ENCODE peak calls at places on chromosome X, in six cellular contexts. One of them, this sample, is unnamed.
A peak's percentile ranks its signal among the peaks of the same experiment; 100 is the strongest.

GRCh38 chrX:109839694-109840358 is 106.8 kb upstream of the ACSL4 start:
- DNase-seq in endothelial cell of umbilical vein: no peak
- DNase-seq in A549: peak; percentile 16
- DNase-seq in GM12878: no peak
- DNase-seq in K562: peak; percentile 54
- DNase-seq in HepG2: no peak
- DNase-seq in this sample: peak; percentile 86

GRCh38 chrX:134177527-134177926 is 59.5 kb upstream of the CCDC160 start:
- DNase-seq in endothelial cell of umbilical vein: no peak
- DNase-seq in A549: no peak
- DNase-seq in GM12878: no peak
- DNase-seq in K562: no peak
- DNase-seq in HepG2: no peak
- DNase-seq in this sample: no peak

GRCh38 chrX:76931518-76931917 is 504.0 kb downstream of the MAGEE1 start:
- DNase-seq in endothelial cell of umbilical vein: no peak
- DNase-seq in A549: no peak
- DNase-seq in GM12878: no peak
- DNase-seq in K562: no peak
- DNase-seq in HepG2: no peak
- DNase-seq in this sample: no peak

GRCh38 chrX:33161829-33162228 is 49.5 kb downstream of the DMD start:
- DNase-seq in endothelial cell of umbilical vein: no peak
- DNase-seq in A549: no peak
- DNase-seq in GM12878: no peak
- DNase-seq in K562: no peak
- DNase-seq in HepG2: no peak
- DNase-seq in this sample: no peak

GRCh38 chrX:125298871-125299270 is 20.8 kb upstream of the TEX13C start:
- DNase-seq in endothelial cell of umbilical vein: no peak
- DNase-seq in A549: no peak
- DNase-seq in GM12878: no peak
- DNase-seq in K562: no peak
- DNase-seq in HepG2: no peak
- DNase-seq in this sample: no peak

GRCh38 chrX:130351567-130351966 is 11.8 kb downstream of the SLC25A14 start:
- DNase-seq in endothelial cell of umbilical vein: no peak
- DNase-seq in A549: no peak
- DNase-seq in GM12878: no peak
- DNase-seq in K562: peak; percentile 8
- DNase-seq in HepG2: no peak
- DNase-seq in this sample: no peak

GRCh38 chrX:40189621-40190020 is 91.9 kb upstream of the BCOR start:
- DNase-seq in endothelial cell of umbilical vein: no peak
- DNase-seq in A549: no peak
- DNase-seq in GM12878: no peak
- DNase-seq in K562: no peak
- DNase-seq in HepG2: no peak
- DNase-seq in this sample: no peak

GRCh38 chrX:149060921-149061320 is 444.2 kb downstream of the IDS start:
- DNase-seq in endothelial cell of umbilical vein: no peak
- DNase-seq in A549: no peak
- DNase-seq in GM12878: no peak
- DNase-seq in K562: no peak
- DNase-seq in HepG2: no peak
- DNase-seq in this sample: no peak

GRCh38 chrX:74606799-74607198 is 7.6 kb downstream of the RLIM start:
- DNase-seq in endothelial cell of umbilical vein: no peak
- DNase-seq in A549: no peak
- DNase-seq in GM12878: no peak
- DNase-seq in K562: no peak
- DNase-seq in HepG2: no peak
- DNase-seq in this sample: no peak

GRCh38 chrX:16191605-16192004 is 24.3 kb downstream of the MAGEB17 start:
- DNase-seq in endothelial cell of umbilical vein: no peak
- DNase-seq in A549: no peak
- DNase-seq in GM12878: no peak
- DNase-seq in K562: no peak
- DNase-seq in HepG2: no peak
- DNase-seq in this sample: no peak

GRCh38 chrX:16199343-16199742 is 32.1 kb downstream of the MAGEB17 start:
- DNase-seq in endothelial cell of umbilical vein: no peak
- DNase-seq in A549: no peak
- DNase-seq in GM12878: no peak
- DNase-seq in K562: no peak
- DNase-seq in HepG2: no peak
- DNase-seq in this sample: no peak

DNA sequence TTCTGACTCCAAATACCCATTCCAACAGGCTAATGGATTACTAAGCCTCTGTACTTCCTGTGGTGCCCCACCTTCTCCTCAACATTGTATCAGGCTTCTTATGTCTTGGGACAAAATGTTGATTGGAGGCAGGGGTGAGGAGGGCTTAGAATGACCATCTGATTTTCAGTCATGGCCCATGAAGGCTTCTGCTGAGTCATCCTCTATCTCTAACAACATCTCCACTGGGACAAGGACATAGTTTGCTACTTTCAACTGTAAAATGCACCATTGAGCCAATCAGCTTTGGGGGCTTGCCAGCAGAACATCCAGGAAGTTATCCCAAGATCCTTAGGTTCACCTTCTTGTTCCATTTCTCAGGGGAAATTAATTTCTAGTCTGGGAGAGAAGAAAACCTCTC is 29.5 kb downstream of the MAGEB17 start:
- DNase-seq in endothelial cell of umbilical vein: no peak
- DNase-seq in A549: no peak
- DNase-seq in GM12878: no peak
- DNase-seq in K562: no peak
- DNase-seq in HepG2: no peak
- DNase-seq in this sample: no peak
- TF ChIP-seq MYC in endothelial cell of umbilical vein: no peak
- TF ChIP-seq MYC in A549: no peak
- TF ChIP-seq MYC in GM12878: no peak
- TF ChIP-seq MYC in K562: no peak
- TF ChIP-seq MYC in HepG2: no peak
- TF ChIP-seq MYC in this sample: no peak

DNA sequence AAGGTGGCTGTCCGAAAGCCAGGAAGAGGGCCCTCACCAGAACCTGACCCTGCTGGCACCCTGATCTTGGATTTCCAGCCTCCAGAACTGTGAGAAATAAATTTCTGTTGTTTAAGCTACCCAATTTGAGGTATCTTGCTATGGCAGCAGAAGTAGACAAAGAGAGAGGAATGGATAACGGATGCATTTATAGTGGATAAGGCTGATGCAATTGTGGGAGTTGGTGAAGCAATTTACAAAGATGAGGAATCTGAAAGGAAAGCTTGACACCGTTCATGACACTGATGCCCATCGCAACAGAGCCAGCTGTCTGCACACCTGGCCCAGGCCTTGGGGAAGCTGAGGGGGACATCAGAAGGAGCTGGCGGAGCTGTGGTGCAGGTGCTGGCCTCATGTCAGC is 35.7 kb upstream of the MSL3 start:
- DNase-seq in endothelial cell of umbilical vein: no peak
- DNase-seq in A549: no peak
- DNase-seq in GM12878: no peak
- DNase-seq in K562: no peak
- DNase-seq in HepG2: no peak
- DNase-seq in this sample: no peak
- H3K4me3 ChIP-seq in endothelial cell of umbilical vein: no peak overlapping the region
- H3K4me3 ChIP-seq in A549: no peak overlapping the region
- H3K4me3 ChIP-seq in GM12878: no peak overlapping the region
- H3K4me3 ChIP-seq in K562: no peak overlapping the region
- H3K4me3 ChIP-seq in HepG2: no peak overlapping the region
- H3K4me3 ChIP-seq in this sample: no peak overlapping the region

DNA sequence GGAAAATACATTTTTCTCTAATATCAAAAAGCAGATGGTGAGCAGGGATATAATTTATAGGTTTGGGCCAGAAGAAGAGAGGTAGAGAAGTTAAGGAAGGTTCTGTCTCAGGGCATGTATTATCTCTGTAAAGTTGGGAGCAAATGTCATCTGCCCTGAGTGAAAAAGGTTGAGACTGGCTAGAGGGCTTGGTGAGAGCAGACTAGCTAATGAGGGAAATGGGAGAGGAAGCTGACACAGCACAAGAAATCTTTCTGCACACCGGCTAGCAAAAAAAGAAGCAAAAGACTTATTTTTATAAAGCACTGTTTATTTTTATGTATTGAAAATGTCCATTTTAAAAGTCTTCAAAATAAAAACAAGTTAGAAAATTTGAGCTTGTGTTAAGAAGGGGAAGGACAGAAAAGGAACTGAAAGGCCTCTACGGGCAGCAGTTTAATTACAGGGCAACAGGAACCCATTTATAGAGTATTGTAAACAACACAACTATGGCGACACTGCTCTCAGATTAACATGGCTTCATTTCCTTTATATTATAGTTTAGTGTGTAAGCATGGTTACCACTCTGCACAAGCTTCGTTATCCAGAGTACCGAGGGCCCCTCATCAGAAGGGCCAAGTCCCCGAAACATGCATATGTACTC is 17.4 kb downstream of the CD40LG start:
- DNase-seq in endothelial cell of umbilical vein: no peak
- DNase-seq in A549: no peak
- DNase-seq in GM12878: no peak
- DNase-seq in K562: no peak
- DNase-seq in HepG2: no peak
- DNase-seq in this sample: no peak
- TF ChIP-seq POLR2A in endothelial cell of umbilical vein: no peak
- TF ChIP-seq POLR2A in A549: no peak
- TF ChIP-seq POLR2A in GM12878: no peak
- TF ChIP-seq POLR2A in K562: no peak
- TF ChIP-seq POLR2A in HepG2: no peak
- TF ChIP-seq POLR2A in this sample: no peak

DNA sequence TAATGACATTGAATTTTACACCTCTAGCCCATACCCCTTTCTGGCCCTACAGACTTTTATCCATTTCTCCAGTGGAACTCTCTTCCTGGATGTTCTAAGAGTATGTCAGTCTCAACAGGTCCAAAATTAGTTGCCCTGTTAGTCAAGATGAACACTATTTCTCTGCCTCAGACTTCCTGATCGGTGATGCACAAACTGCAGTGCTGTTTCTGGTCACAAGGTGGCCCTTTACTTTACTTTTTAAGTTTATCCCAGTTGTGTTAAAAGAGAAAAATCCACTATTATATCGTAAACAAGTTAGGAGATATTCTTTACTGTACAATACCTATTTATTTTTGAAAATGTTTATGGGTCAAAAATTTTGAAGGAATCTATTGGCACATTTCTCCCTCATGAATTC is 13.1 kb downstream of the TCEAL7 start:
- DNase-seq in endothelial cell of umbilical vein: peak; percentile 64
- DNase-seq in A549: peak; percentile 41
- DNase-seq in GM12878: no peak
- DNase-seq in K562: peak; percentile 16
- DNase-seq in HepG2: no peak
- DNase-seq in this sample: peak; percentile 24
- TF ChIP-seq MYC in endothelial cell of umbilical vein: no peak
- TF ChIP-seq MYC in A549: no peak
- TF ChIP-seq MYC in GM12878: no peak
- TF ChIP-seq MYC in K562: no peak
- TF ChIP-seq MYC in HepG2: no peak
- TF ChIP-seq MYC in this sample: no peak

GRCh38 chrX:26557691-26558321 is 341.8 kb downstream of the MAGEB5 start:
- DNase-seq in endothelial cell of umbilical vein: no peak
- DNase-seq in A549: no peak
- DNase-seq in GM12878: no peak
- DNase-seq in K562: no peak
- DNase-seq in HepG2: no peak
- DNase-seq in this sample: no peak
- H3K4me3 ChIP-seq in endothelial cell of umbilical vein: no peak overlapping the region
- H3K4me3 ChIP-seq in A549: no peak overlapping the region
- H3K4me3 ChIP-seq in GM12878: no peak overlapping the region
- H3K4me3 ChIP-seq in K562: no peak overlapping the region
- H3K4me3 ChIP-seq in HepG2: no peak overlapping the region
- H3K4me3 ChIP-seq in this sample: no peak overlapping the region

GRCh38 chrX:85004255-85004654 is 578 bp downstream of the APOOL start:
- DNase-seq in endothelial cell of umbilical vein: no peak
- DNase-seq in A549: peak; percentile 13
- DNase-seq in GM12878: no peak
- DNase-seq in K562: no peak
- DNase-seq in HepG2: no peak
- DNase-seq in this sample: peak; percentile 7

GRCh38 chrX:85001344-85001743 is 2.3 kb upstream of the APOOL start:
- DNase-seq in endothelial cell of umbilical vein: no peak
- DNase-seq in A549: no peak
- DNase-seq in GM12878: no peak
- DNase-seq in K562: no peak
- DNase-seq in HepG2: no peak
- DNase-seq in this sample: no peak

DNA sequence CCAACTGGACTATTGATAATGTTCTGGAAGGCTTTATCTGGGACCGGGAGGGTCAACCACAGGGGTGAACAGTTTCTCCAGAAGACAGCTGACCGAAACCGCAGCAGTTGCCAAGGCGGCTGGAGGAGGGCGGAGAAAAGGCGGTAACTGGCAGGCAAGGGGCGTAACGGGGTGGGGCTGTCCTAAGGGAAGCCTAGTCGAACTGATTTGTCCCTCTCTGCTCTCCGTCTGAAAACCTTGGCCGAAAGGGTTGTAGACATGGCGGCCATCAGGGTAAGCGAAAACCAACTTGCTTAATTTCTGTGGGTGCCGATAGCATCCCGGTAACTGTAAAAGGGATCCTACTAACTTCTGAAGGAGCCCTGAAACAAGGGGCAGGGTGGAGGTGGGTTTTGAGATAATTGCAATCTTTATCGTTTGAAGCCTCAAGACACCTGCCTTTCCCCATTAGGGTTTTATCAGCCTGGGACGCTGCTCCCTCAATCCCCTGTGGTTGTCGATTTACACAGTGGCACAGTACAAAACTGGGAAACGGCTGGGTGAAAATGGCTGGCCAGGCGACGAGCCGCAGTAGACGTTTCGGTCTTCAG is at the start of gene APOOL:
- DNase-seq in endothelial cell of umbilical vein: peak; percentile 90
- DNase-seq in A549: peak; percentile 93
- DNase-seq in GM12878: peak; percentile 57
- DNase-seq in K562: peak; percentile 76
- DNase-seq in HepG2: peak; percentile 77
- DNase-seq in this sample: peak; percentile 90
- TF ChIP-seq POLR2A in endothelial cell of umbilical vein: peak; percentile 42
- TF ChIP-seq POLR2A in A549: peak; percentile 40
- TF ChIP-seq POLR2A in GM12878: peak; percentile 69
- TF ChIP-seq POLR2A in K562: peak; percentile 78
- TF ChIP-seq POLR2A in HepG2: peak; percentile 59
- TF ChIP-seq POLR2A in this sample: peak; percentile 17

GRCh38 chrX:154822029-154822428 is 12.4 kb downstream of the SMIM9 start:
- DNase-seq in endothelial cell of umbilical vein: no peak
- DNase-seq in A549: no peak
- DNase-seq in GM12878: no peak
- DNase-seq in K562: no peak
- DNase-seq in HepG2: no peak
- DNase-seq in this sample: no peak

GRCh38 chrX:154819771-154820341 is 14.6 kb upstream of the MPP1 start:
- DNase-seq in endothelial cell of umbilical vein: no peak
- DNase-seq in A549: no peak
- DNase-seq in GM12878: no peak
- DNase-seq in K562: no peak
- DNase-seq in HepG2: no peak
- DNase-seq in this sample: no peak

GRCh38 chrX:154815274-154815818 is 10.1 kb upstream of the MPP1 start:
- DNase-seq in endothelial cell of umbilical vein: peak; percentile 10
- DNase-seq in A549: no peak
- DNase-seq in GM12878: no peak
- DNase-seq in K562: no peak
- DNase-seq in HepG2: no peak
- DNase-seq in this sample: no peak

GRCh38 chrX:154821523-154821922 is 12.9 kb downstream of the SMIM9 start:
- DNase-seq in endothelial cell of umbilical vein: no peak
- DNase-seq in A549: no peak
- DNase-seq in GM12878: no peak
- DNase-seq in K562: no peak
- DNase-seq in HepG2: no peak
- DNase-seq in this sample: no peak

GRCh38 chrX:154818916-154819770 is 13.9 kb upstream of the MPP1 start:
- DNase-seq in endothelial cell of umbilical vein: peak; percentile 21
- DNase-seq in A549: no peak
- DNase-seq in GM12878: no peak
- DNase-seq in K562: no peak
- DNase-seq in HepG2: no peak
- DNase-seq in this sample: no peak
- TF ChIP-seq MYC in endothelial cell of umbilical vein: no peak
- TF ChIP-seq MYC in A549: no peak
- TF ChIP-seq MYC in GM12878: no peak
- TF ChIP-seq MYC in K562: peak; percentile 26
- TF ChIP-seq MYC in HepG2: no peak
- TF ChIP-seq MYC in this sample: no peak

This sample was measured in NB4.